ENCODE peak calls at places on chromosomes 16 and 17, in ten cellular contexts. Y, K, B, V, P, J, F, C, I and G are unnamed samples.

GRCh38 chr16:11914759-11915643 is 755 bp downstream of the GSPT1 start:
- DNase-seq in P (peak), I (peak), V (peak), Y (peak), F (peak), B (peak), K (peak), J (peak), C (peak), G (peak)

GRCh38 chr17:39461911-39462641 is 790 bp downstream of the CDK12 start:
- DNase-seq in Y (peak), K (peak), V (peak), I (peak), F (peak), B (peak), J (no peak), P (peak), C (peak), G (no peak)

GRCh38 chr16:66996324-66996982 is 8.1 kb downstream of the CES4A start:
- DNase-seq in I (peak), J (peak), Y (no peak), F (no peak), V (peak), B (no peak), C (no peak), P (no peak), K (peak), G (no peak)

GRCh38 chr17:39209317-39210092 is 9.4 kb downstream of the RPL19 start:
- DNase-seq in I (no peak), J (peak), C (peak), F (peak), P (peak), V (peak), B (no peak), K (peak), Y (peak), G (peak)

GRCh38 chr17:73268582-73269328 is 7.1 kb upstream of the CPSF4L start:
- DNase-seq in K (no peak), C (no peak), I (no peak), V (no peak), F (no peak), J (no peak), B (peak), Y (no peak), P (no peak), G (no peak)

GRCh38 chr16:4949986-4950385 is 8.1 kb upstream of the SEC14L5 start:
- DNase-seq in F (no peak), V (no peak), Y (no peak), P (no peak), C (no peak), K (no peak), I (no peak), J (no peak), B (no peak), G (no peak)

GRCh38 chr16:52837251-52837650 is 215.4 kb downstream of the CHD9NB start:
- DNase-seq in C (no peak), I (peak), K (peak), J (no peak), B (no peak), V (no peak), P (no peak), F (no peak), Y (no peak), G (no peak)

GRCh38 chr16:52573365-52574104 is 26.6 kb upstream of the TOX3 start:
- DNase-seq in K (no peak), F (no peak), P (no peak), C (no peak), I (no peak), B (no peak), Y (no peak), V (no peak), J (no peak), G (no peak)

GRCh38 chr16:15552507-15552906 is 90.4 kb downstream of the MARF1 start:
- DNase-seq in V (peak), P (no peak), K (peak), F (no peak), C (no peak), B (no peak), I (no peak), Y (no peak), J (no peak), G (no peak)